ENCODE peak calls at places on chromosomes 1 and 21, in seven cellular contexts. Y is psoas muscle; W is CD4-positive, alpha-beta memory T cell; D is heart left ventricle; L is lung; B is lower lobe of right lung; T is astrocyte. J is an unnamed sample. For H3K9me3, the result is how much of the 10 kb centered on the place peaks cover.

GRCh38 chr1:54403377-54403776 is 2.8 kb downstream of the SSBP3 start:
- DNase-seq in Y (no peak), W (no peak), D (no peak), L (no peak), B (no peak), T (no peak), J (no peak)

GRCh38 chr21:44889625-44890337 is 16.3 kb upstream of the PTTG1IP start:
- DNase-seq in Y (no peak), W (no peak), D (peak), L (no peak), B (peak), T (no peak), J (no peak)

GRCh38 chr1:41355761-41356160 is 5.5 kb upstream of the FOXO6 start:
- DNase-seq in Y (no peak), W (no peak), D (no peak), L (no peak), B (no peak), T (no peak), J (no peak)

GRCh38 chr1:160855181-160855981 is 7.3 kb downstream of the CD244 start:
- DNase-seq in Y (no peak), W (no peak), D (no peak), L (no peak), B (no peak), T (no peak), J (no peak)

GRCh38 chr1:22861764-22862440 is 110.8 kb downstream of the LACTBL1 start:
- DNase-seq in Y (no peak), W (no peak), D (no peak), L (peak), B (no peak), T (peak), J (no peak)

GRCh38 chr1:244047739-244048565 is 3.1 kb upstream of the ZBTB18 start:
- DNase-seq in Y (peak), W (peak), D (peak), L (peak), B (peak), T (peak), J (peak)

GRCh38 chr21:34886554-34887385 is 162.3 kb downstream of the RUNX1 start:
- DNase-seq in Y (peak), W (peak), D (peak), L (no peak), B (peak), T (no peak), J (no peak)

GRCh38 chr1:6614019-6614952 is 755 bp downstream of the PHF13 start:
- DNase-seq in Y (peak), W (peak), D (peak), L (peak), B (peak), T (no peak), J (peak)

GRCh38 chr1:11858968-11859871 is 475 bp upstream of the NPPB start:
- DNase-seq in Y (peak), W (peak), D (peak), L (peak), B (peak), T (peak), J (peak)

GRCh38 chr1:197649188-197649587 is 126.1 kb downstream of the DENND1B start:
- DNase-seq in Y (no peak), W (no peak), D (no peak), L (no peak), B (no peak), T (no peak), J (no peak)

GRCh38 chr1:227330279-227330678 is 12.0 kb upstream of the CDC42BPA start:
- DNase-seq in Y (no peak), W (no peak), D (no peak), L (no peak), B (no peak), T (no peak), J (no peak)

GRCh38 chr1:19405761-19406481 is 79.4 kb downstream of the CAPZB start:
- DNase-seq in Y (no peak), W (no peak), D (no peak), L (no peak), B (no peak), T (peak), J (no peak)

GRCh38 chr1:229148041-229148671 is 122.8 kb upstream of the RAB4A start:
- DNase-seq in Y (no peak), W (no peak), D (peak), L (no peak), B (no peak), T (peak), J (no peak)

GRCh38 chr1:247857069-247857985 is at the start of gene TRIM58:
- DNase-seq in Y (no peak), W (peak), D (no peak), L (no peak), B (peak), T (no peak), J (no peak)

GRCh38 chr1:151131832-151132675 is 14.4 kb downstream of the SEMA6C start:
- DNase-seq in Y (peak), W (no peak), D (no peak), L (no peak), B (no peak), T (no peak), J (no peak)

GRCh38 chr1:21689531-21690165 is 20.5 kb upstream of the RAP1GAP start:
- DNase-seq in Y (no peak), W (no peak), D (no peak), L (no peak), B (no peak), T (peak), J (no peak)

GRCh38 chr21:33403786-33404571 is 766 bp downstream of the IFNGR2 start:
- DNase-seq in Y (peak), W (no peak), D (peak), L (peak), B (peak), T (peak), J (peak)

GRCh38 chr1:159421821-159422220 is 10.2 kb upstream of the OR10J4 start:
- DNase-seq in Y (no peak), W (no peak), D (no peak), L (no peak), B (no peak), T (no peak), J (no peak)
- H3K9me3 ChIP-seq in Y (under half), W (under half), D (under half), L (under half), B (under half), T (under half), J (under half)

DNA sequence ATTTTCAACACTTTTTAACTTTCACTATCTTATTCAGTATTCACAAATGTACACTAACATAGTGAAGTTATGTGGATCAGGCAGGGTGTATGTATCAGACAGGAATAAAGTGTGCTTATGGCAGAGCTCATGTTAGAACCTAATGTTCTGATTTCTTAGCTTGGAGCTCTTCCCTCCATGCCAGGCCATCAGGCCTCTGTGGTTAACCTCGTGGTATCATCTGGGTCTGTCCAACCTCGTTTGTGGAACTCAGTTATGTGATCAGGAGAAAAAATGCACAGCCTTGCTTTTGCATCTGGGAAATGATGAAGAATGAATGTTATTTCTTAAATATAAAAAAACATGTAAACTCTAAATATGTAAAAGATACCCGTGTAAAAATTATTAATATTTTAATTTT is 86.9 kb downstream of the MPZL1 start:
- DNase-seq in Y (no peak), W (no peak), D (no peak), L (no peak), B (no peak), T (no peak), J (no peak)
- H3K9me3 ChIP-seq in Y (under half), W (under half), D (under half), L (under half), B (under half), T (under half), J (under half)

DNA sequence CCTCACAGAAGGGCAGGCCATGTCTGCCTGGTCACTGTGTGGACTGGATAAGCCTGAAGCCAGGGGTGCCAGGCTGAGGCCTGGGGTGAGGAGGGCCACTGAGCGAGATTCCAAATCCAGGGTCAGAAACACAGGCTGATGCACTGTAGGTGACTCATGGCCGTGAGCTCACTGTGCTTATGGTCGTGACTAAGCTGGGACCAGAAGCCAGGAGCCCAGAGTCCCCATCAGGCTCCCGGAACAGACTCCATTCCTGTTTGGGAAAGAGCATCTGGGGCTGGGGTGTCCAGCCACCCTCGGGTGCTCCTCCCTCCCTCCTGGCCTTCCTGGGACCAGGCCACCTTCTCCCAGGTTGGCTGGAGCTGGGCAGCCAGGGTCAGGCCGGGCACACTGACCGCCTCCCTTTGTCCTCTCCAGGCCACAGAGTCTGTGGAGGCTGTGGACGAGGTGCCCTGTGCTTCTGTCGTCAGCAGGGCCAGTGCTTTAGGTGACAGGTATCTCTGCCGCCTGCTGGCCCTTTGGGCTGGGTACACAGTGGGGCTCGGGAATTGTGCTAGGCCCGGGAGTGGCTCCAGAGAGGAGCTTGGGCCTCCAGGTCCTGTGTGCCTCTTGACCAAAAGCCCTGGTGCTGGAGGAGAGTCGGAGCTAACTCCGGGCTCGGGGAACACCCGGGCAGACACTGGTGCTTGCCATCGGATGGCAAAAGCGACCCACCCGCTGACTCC is 36.7 kb downstream of the AJAP1 start:
- DNase-seq in Y (no peak), W (no peak), D (no peak), L (no peak), B (no peak), T (peak), J (no peak)
- H3K9me3 ChIP-seq in Y (under half), W (under half), D (under half), L (under half), B (under half), T (under half), J (under half)

GRCh38 chr21:23639726-23640125 is 1967.6 kb downstream of the MRPL39 start:
- DNase-seq in Y (no peak), W (no peak), D (no peak), L (no peak), B (no peak), T (no peak), J (no peak)

DNA sequence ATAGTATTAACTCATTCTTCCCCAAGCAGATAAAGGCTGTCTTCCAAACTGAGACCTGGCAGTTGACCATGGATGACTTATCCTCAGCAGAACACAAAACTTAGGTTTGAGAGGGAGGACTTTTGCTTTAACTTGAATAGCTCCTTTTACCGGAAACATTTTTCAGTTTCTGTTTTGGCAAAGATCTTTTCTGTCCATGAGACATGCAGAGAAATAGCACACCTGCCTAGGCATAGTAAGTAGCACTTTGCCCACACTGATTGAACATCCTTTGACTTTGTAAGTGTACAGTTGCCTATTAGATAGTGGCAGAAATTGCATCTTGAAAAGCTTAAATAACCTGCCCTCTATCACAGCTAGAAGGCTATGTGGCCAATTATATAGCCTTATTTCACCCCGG is 1962.5 kb downstream of the MRPL39 start:
- DNase-seq in Y (no peak), W (no peak), D (no peak), L (no peak), B (no peak), T (no peak), J (no peak)
- H3K9me3 ChIP-seq in Y (under half), W (under half), D (under half), L (under half), B (under half), T (under half), J (under half)

GRCh38 chr1:239979469-239979868 is 112.2 kb upstream of the FMN2 start:
- DNase-seq in Y (no peak), W (no peak), D (no peak), L (no peak), B (no peak), T (no peak), J (no peak)
- H3K9me3 ChIP-seq in Y (under half), W (under half), D (under half), L (under half), B (under half), T (under half), J (under half)

DNA sequence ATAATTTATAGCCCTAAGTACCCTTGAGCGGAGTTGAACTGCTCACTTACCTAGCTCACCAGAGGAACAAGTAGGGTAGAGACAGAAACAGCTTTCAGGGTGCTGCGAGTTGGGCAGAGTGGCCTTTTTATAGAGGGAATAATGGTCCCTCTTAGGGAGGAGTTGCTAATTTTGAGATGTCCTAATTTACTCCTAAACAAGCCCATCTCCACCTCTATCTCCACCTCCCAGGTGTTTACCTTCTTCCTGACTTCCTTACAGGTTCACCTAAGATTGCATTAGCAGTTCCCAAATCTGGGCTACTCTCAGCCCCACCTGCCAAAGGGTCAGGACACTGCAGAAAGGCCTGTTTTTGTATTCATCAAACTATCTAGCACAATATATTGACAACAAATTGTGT is at the start of gene HRNR:
- DNase-seq in Y (no peak), W (no peak), D (no peak), L (no peak), B (no peak), T (no peak), J (no peak)
- H3K9me3 ChIP-seq in Y (under half), W (under half), D (under half), L (under half), B (under half), T (under half), J (under half)

DNA sequence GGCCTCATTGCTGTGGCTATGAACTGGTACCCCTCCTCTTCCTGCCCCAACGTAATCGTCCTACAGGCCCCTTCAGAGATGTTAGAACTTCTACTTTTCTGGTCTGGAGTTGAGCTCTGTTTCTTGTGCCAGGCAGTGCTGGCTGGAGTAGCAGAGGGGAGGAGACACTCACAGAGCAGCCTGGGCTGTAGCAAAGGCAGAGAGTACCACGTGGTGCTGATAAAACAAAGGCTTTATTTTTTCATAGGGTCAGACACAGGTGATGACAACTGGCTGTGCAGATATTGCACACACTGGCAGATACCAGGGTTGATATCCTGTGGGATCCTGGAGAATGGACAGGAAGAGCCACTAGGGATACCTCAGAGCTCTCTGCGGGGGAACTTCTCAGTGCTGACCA is 23.2 kb downstream of the CRCT1 start:
- DNase-seq in Y (no peak), W (no peak), D (no peak), L (no peak), B (no peak), T (no peak), J (no peak)
- H3K9me3 ChIP-seq in Y (under half), W (under half), D (under half), L (under half), B (under half), T (under half), J (under half)